ENCODE peak calls at places on chromosomes 7 and 10, in ten cellular contexts. Z is RWPE1; Y is activated gamma-delta T cell treated with anti-CD3 and anti-CD28 coated beads, Interleukin-2, amount 50 U/mL, for 16 hours; N is stimulated activated CD4-positive, alpha-beta T cell treated with anti-CD3 and anti-CD28 coated beads, Interleukin-15, amount 100 ng/mL, for 1 hour; O is CD4-positive, CD25-positive, alpha-beta regulatory T cell; G is GM10248; T is ELF-1; H is iris pigment epithelial cell; X is NCI-H1436; C is NCI-H187. M is an unnamed sample.

GRCh38 chr10:60172363-60172990 is 217.2 kb downstream of the ANK3 start:
- DNase-seq in Y (no peak), T (no peak), H (no peak), C (no peak), Z (peak; percentile 42), N (no peak), O (no peak), X (no peak), G (no peak), M (no peak)

GRCh38 chr7:45061807-45062206 is 27.0 kb downstream of the NACAD start:
- DNase-seq in G (no peak), T (no peak), N (no peak), O (no peak), Z (no peak), X (no peak), H (no peak), C (no peak), Y (no peak), M (no peak)

GRCh38 chr10:80506189-80506575 is 31.5 kb upstream of the SH2D4B start:
- DNase-seq in X (no peak), T (no peak), O (no peak), G (no peak), N (no peak), C (no peak), Y (no peak), Z (peak; percentile 92), H (peak; percentile 89), M (peak; percentile 95)

GRCh38 chr10:78312197-78313046 is 278.8 kb downstream of the RPS24 start:
- DNase-seq in T (peak; percentile 54), Y (no peak), O (no peak), H (peak; percentile 14), Z (no peak), C (no peak), G (no peak), N (no peak), X (no peak), M (no peak)

GRCh38 chr7:19107392-19108147 is 9.9 kb downstream of the TWIST1 start:
- DNase-seq in N (no peak), G (no peak), O (no peak), Y (no peak), H (peak; percentile 84), C (no peak), X (no peak), T (peak; percentile 64), Z (peak; percentile 23), M (peak; percentile 86)

GRCh38 chr10:59027975-59028640 is 148.3 kb upstream of the PHYHIPL start:
- DNase-seq in C (no peak), G (no peak), N (no peak), O (no peak), Y (no peak), Z (no peak), H (peak; percentile 71), T (no peak), X (no peak), M (no peak)

GRCh38 chr10:23359692-23360380 is 15.2 kb upstream of the C10orf67 start:
- DNase-seq in H (no peak), X (no peak), N (no peak), Z (no peak), Y (no peak), G (no peak), O (no peak), T (no peak), C (no peak), M (no peak)

GRCh38 chr10:119177708-119178370 is 773 bp downstream of the PRDX3 start:
- DNase-seq in O (no peak), Z (no peak), Y (no peak), T (no peak), X (no peak), G (no peak), H (peak; percentile 38), N (peak; percentile 12), C (no peak), M (peak; percentile 56)

GRCh38 chr7:116028808-116029207 is 1.8 kb downstream of the TFEC start:
- DNase-seq in H (no peak), T (no peak), Z (no peak), C (no peak), O (no peak), Y (no peak), G (peak; percentile 6), N (no peak), X (no peak), M (no peak)

GRCh38 chr10:69439813-69440506 is 11.3 kb upstream of the TSPAN15 start:
- DNase-seq in X (no peak), T (peak; percentile 72), Y (no peak), H (peak; percentile 84), C (no peak), N (no peak), G (no peak), Z (peak; percentile 62), O (no peak), M (peak; percentile 71)

GRCh38 chr7:63925626-63926460 is 72.8 kb upstream of the ZNF722 start:
- DNase-seq in T (peak; percentile 4), C (no peak), Y (peak; percentile 85), O (peak; percentile 96), N (peak; percentile 79), H (peak; percentile 12), Z (no peak), G (no peak), X (no peak), M (no peak)

GRCh38 chr7:79979437-79979836 is 155.2 kb upstream of the GNAI1 start:
- DNase-seq in O (no peak), C (no peak), X (no peak), G (no peak), Z (no peak), Y (no peak), N (no peak), H (peak; percentile 94), T (no peak), M (peak; percentile 87)

GRCh38 chr10:95728535-95728934 is 27.4 kb upstream of the ENTPD1 start:
- DNase-seq in C (no peak), T (no peak), N (no peak), Z (no peak), O (no peak), X (no peak), G (no peak), H (peak; percentile 64), Y (no peak), M (no peak)

GRCh38 chr7:148702876-148703670 is 4.4 kb downstream of the CUL1 start:
- DNase-seq in O (no peak), Y (no peak), G (no peak), T (no peak), X (no peak), H (no peak), C (no peak), Z (no peak), N (no peak), M (no peak)